ENCODE peak calls at places on chromosome 20, in eight cellular contexts. One of them, this sample, is unnamed.
A peak's percentile ranks its signal among the peaks of the same experiment; 100 is the strongest.

GRCh38 chr20:13877789-13878188 is 93.0 kb downstream of the NDUFAF5 start:
- DNase-seq in effector memory CD4-positive, alpha-beta T cell: no peak
- DNase-seq in cardiac fibroblast: no peak
- DNase-seq in stomach: no peak
- DNase-seq in psoas muscle: no peak
- DNase-seq in NCI-H1417 treated with DMSO at 0.1 percent for 48 hours: peak; percentile 52
- DNase-seq in central memory CD4-positive, alpha-beta T cell: no peak
- DNase-seq in A172: no peak
- DNase-seq in this sample: no peak

GRCh38 chr20:34995192-34995591 is 39.5 kb downstream of the MYH7B start:
- DNase-seq in psoas muscle: no peak
- DNase-seq in stomach: no peak
- DNase-seq in cardiac fibroblast: no peak
- DNase-seq in central memory CD4-positive, alpha-beta T cell: no peak
- DNase-seq in NCI-H1417 treated with DMSO at 0.1 percent for 48 hours: no peak
- DNase-seq in effector memory CD4-positive, alpha-beta T cell: no peak
- DNase-seq in A172: no peak
- DNase-seq in this sample: no peak

GRCh38 chr20:34923414-34923813 is 32.2 kb downstream of the GSS start:
- DNase-seq in A172: no peak
- DNase-seq in psoas muscle: no peak
- DNase-seq in cardiac fibroblast: no peak
- DNase-seq in stomach: no peak
- DNase-seq in central memory CD4-positive, alpha-beta T cell: no peak
- DNase-seq in effector memory CD4-positive, alpha-beta T cell: no peak
- DNase-seq in NCI-H1417 treated with DMSO at 0.1 percent for 48 hours: no peak
- DNase-seq in this sample: no peak

GRCh38 chr20:10986586-10986985 is 312.8 kb upstream of the JAG1 start:
- DNase-seq in stomach: no peak
- DNase-seq in A172: no peak
- DNase-seq in effector memory CD4-positive, alpha-beta T cell: no peak
- DNase-seq in central memory CD4-positive, alpha-beta T cell: no peak
- DNase-seq in psoas muscle: no peak
- DNase-seq in cardiac fibroblast: peak; percentile 49
- DNase-seq in NCI-H1417 treated with DMSO at 0.1 percent for 48 hours: no peak
- DNase-seq in this sample: no peak

GRCh38 chr20:21609221-21609620 is 95.4 kb upstream of the NKX2-2 start:
- DNase-seq in central memory CD4-positive, alpha-beta T cell: no peak
- DNase-seq in effector memory CD4-positive, alpha-beta T cell: no peak
- DNase-seq in A172: peak; percentile 59
- DNase-seq in cardiac fibroblast: no peak
- DNase-seq in stomach: no peak
- DNase-seq in psoas muscle: no peak
- DNase-seq in NCI-H1417 treated with DMSO at 0.1 percent for 48 hours: no peak
- DNase-seq in this sample: no peak

GRCh38 chr20:37902504-37903313 is at the start of gene VSTM2L:
- DNase-seq in effector memory CD4-positive, alpha-beta T cell: no peak
- DNase-seq in central memory CD4-positive, alpha-beta T cell: no peak
- DNase-seq in stomach: peak; percentile 34
- DNase-seq in A172: peak; percentile 18
- DNase-seq in NCI-H1417 treated with DMSO at 0.1 percent for 48 hours: no peak
- DNase-seq in psoas muscle: no peak
- DNase-seq in cardiac fibroblast: peak; percentile 74
- DNase-seq in this sample: no peak

GRCh38 chr20:2585811-2586210 is 49.4 kb downstream of the TMC2 start:
- DNase-seq in central memory CD4-positive, alpha-beta T cell: no peak
- DNase-seq in psoas muscle: no peak
- DNase-seq in stomach: no peak
- DNase-seq in cardiac fibroblast: peak; percentile 28
- DNase-seq in NCI-H1417 treated with DMSO at 0.1 percent for 48 hours: no peak
- DNase-seq in A172: peak; percentile 71
- DNase-seq in effector memory CD4-positive, alpha-beta T cell: no peak
- DNase-seq in this sample: no peak

GRCh38 chr20:1308702-1309095 is 20.2 kb downstream of the SDCBP2 start:
- DNase-seq in cardiac fibroblast: no peak
- DNase-seq in psoas muscle: no peak
- DNase-seq in effector memory CD4-positive, alpha-beta T cell: no peak
- DNase-seq in A172: no peak
- DNase-seq in central memory CD4-positive, alpha-beta T cell: no peak
- DNase-seq in NCI-H1417 treated with DMSO at 0.1 percent for 48 hours: no peak
- DNase-seq in stomach: no peak
- DNase-seq in this sample: no peak

GRCh38 chr20:9736373-9736772 is 102.5 kb downstream of the PAK5 start:
- DNase-seq in psoas muscle: no peak
- DNase-seq in stomach: no peak
- DNase-seq in NCI-H1417 treated with DMSO at 0.1 percent for 48 hours: no peak
- DNase-seq in A172: no peak
- DNase-seq in central memory CD4-positive, alpha-beta T cell: no peak
- DNase-seq in effector memory CD4-positive, alpha-beta T cell: no peak
- DNase-seq in cardiac fibroblast: no peak
- DNase-seq in this sample: no peak

GRCh38 chr20:25676164-25676809 is 20.4 kb downstream of the ZNF337 start:
- DNase-seq in NCI-H1417 treated with DMSO at 0.1 percent for 48 hours: no peak
- DNase-seq in A172: no peak
- DNase-seq in cardiac fibroblast: peak; percentile 57
- DNase-seq in stomach: no peak
- DNase-seq in psoas muscle: no peak
- DNase-seq in central memory CD4-positive, alpha-beta T cell: no peak
- DNase-seq in effector memory CD4-positive, alpha-beta T cell: no peak
- DNase-seq in this sample: no peak

GRCh38 chr20:93641-94040 is 6.2 kb downstream of the DEFB125 start:
- DNase-seq in cardiac fibroblast: no peak
- DNase-seq in psoas muscle: no peak
- DNase-seq in effector memory CD4-positive, alpha-beta T cell: no peak
- DNase-seq in NCI-H1417 treated with DMSO at 0.1 percent for 48 hours: no peak
- DNase-seq in stomach: no peak
- DNase-seq in A172: no peak
- DNase-seq in central memory CD4-positive, alpha-beta T cell: no peak
- DNase-seq in this sample: no peak

GRCh38 chr20:41095110-41095969 is 42.0 kb upstream of the PLCG1 start:
- DNase-seq in NCI-H1417 treated with DMSO at 0.1 percent for 48 hours: peak; percentile 31
- DNase-seq in effector memory CD4-positive, alpha-beta T cell: peak; percentile 11
- DNase-seq in central memory CD4-positive, alpha-beta T cell: peak; percentile 50
- DNase-seq in psoas muscle: peak; percentile 52
- DNase-seq in cardiac fibroblast: peak; percentile 77
- DNase-seq in A172: peak; percentile 58
- DNase-seq in stomach: peak; percentile 62
- DNase-seq in this sample: no peak

GRCh38 chr20:50625986-50626677 is 65.2 kb downstream of the RIPOR3 start:
- DNase-seq in effector memory CD4-positive, alpha-beta T cell: no peak
- DNase-seq in cardiac fibroblast: peak; percentile 76
- DNase-seq in NCI-H1417 treated with DMSO at 0.1 percent for 48 hours: no peak
- DNase-seq in psoas muscle: peak; percentile 71
- DNase-seq in central memory CD4-positive, alpha-beta T cell: no peak
- DNase-seq in A172: peak; percentile 52
- DNase-seq in stomach: peak; percentile 51
- DNase-seq in this sample: no peak

GRCh38 chr20:47551841-47552240 is 50.2 kb downstream of the NCOA3 start:
- DNase-seq in effector memory CD4-positive, alpha-beta T cell: no peak
- DNase-seq in psoas muscle: no peak
- DNase-seq in NCI-H1417 treated with DMSO at 0.1 percent for 48 hours: peak; percentile 13
- DNase-seq in central memory CD4-positive, alpha-beta T cell: no peak
- DNase-seq in A172: no peak
- DNase-seq in cardiac fibroblast: no peak
- DNase-seq in stomach: no peak
- DNase-seq in this sample: no peak

GRCh38 chr20:25018425-25018824 is 25.9 kb upstream of the APMAP start:
- DNase-seq in A172: no peak
- DNase-seq in cardiac fibroblast: no peak
- DNase-seq in stomach: peak; percentile 45
- DNase-seq in psoas muscle: no peak
- DNase-seq in central memory CD4-positive, alpha-beta T cell: no peak
- DNase-seq in NCI-H1417 treated with DMSO at 0.1 percent for 48 hours: no peak
- DNase-seq in effector memory CD4-positive, alpha-beta T cell: no peak
- DNase-seq in this sample: no peak

GRCh38 chr20:53138454-53139291 is 166.5 kb downstream of the TSHZ2 start:
- DNase-seq in A172: no peak
- DNase-seq in cardiac fibroblast: no peak
- DNase-seq in psoas muscle: no peak
- DNase-seq in effector memory CD4-positive, alpha-beta T cell: no peak
- DNase-seq in central memory CD4-positive, alpha-beta T cell: no peak
- DNase-seq in NCI-H1417 treated with DMSO at 0.1 percent for 48 hours: no peak
- DNase-seq in stomach: no peak
- DNase-seq in this sample: no peak

GRCh38 chr20:53734006-53734688 is 140.5 kb upstream of the ZNF217 start:
- DNase-seq in cardiac fibroblast: no peak
- DNase-seq in psoas muscle: no peak
- DNase-seq in effector memory CD4-positive, alpha-beta T cell: no peak
- DNase-seq in stomach: no peak
- DNase-seq in central memory CD4-positive, alpha-beta T cell: no peak
- DNase-seq in NCI-H1417 treated with DMSO at 0.1 percent for 48 hours: no peak
- DNase-seq in A172: no peak
- DNase-seq in this sample: no peak

GRCh38 chr20:40892642-40893041 is 136.0 kb upstream of the TOP1 start:
- DNase-seq in A172: no peak
- DNase-seq in central memory CD4-positive, alpha-beta T cell: no peak
- DNase-seq in stomach: no peak
- DNase-seq in cardiac fibroblast: no peak
- DNase-seq in NCI-H1417 treated with DMSO at 0.1 percent for 48 hours: no peak
- DNase-seq in psoas muscle: no peak
- DNase-seq in effector memory CD4-positive, alpha-beta T cell: no peak
- DNase-seq in this sample: no peak

GRCh38 chr20:39893013-39893685 is 795.9 kb downstream of the MAFB start:
- DNase-seq in effector memory CD4-positive, alpha-beta T cell: no peak
- DNase-seq in A172: peak; percentile 8
- DNase-seq in cardiac fibroblast: no peak
- DNase-seq in central memory CD4-positive, alpha-beta T cell: no peak
- DNase-seq in stomach: no peak
- DNase-seq in psoas muscle: no peak
- DNase-seq in NCI-H1417 treated with DMSO at 0.1 percent for 48 hours: no peak
- DNase-seq in this sample: no peak

GRCh38 chr20:51749674-51750036 is 18.5 kb downstream of the ATP9A start:
- DNase-seq in stomach: no peak
- DNase-seq in central memory CD4-positive, alpha-beta T cell: no peak
- DNase-seq in effector memory CD4-positive, alpha-beta T cell: no peak
- DNase-seq in psoas muscle: no peak
- DNase-seq in A172: peak; percentile 80
- DNase-seq in NCI-H1417 treated with DMSO at 0.1 percent for 48 hours: no peak
- DNase-seq in cardiac fibroblast: peak; percentile 44
- DNase-seq in this sample: no peak

GRCh38 chr20:58014628-58015315 is 213.7 kb downstream of the ANKRD60 start:
- DNase-seq in cardiac fibroblast: no peak
- DNase-seq in effector memory CD4-positive, alpha-beta T cell: no peak
- DNase-seq in central memory CD4-positive, alpha-beta T cell: peak; percentile 44
- DNase-seq in stomach: no peak
- DNase-seq in psoas muscle: no peak
- DNase-seq in A172: peak; percentile 80
- DNase-seq in NCI-H1417 treated with DMSO at 0.1 percent for 48 hours: no peak
- DNase-seq in this sample: no peak

GRCh38 chr20:16308754-16309153 is 264.5 kb downstream of the KIF16B start:
- DNase-seq in NCI-H1417 treated with DMSO at 0.1 percent for 48 hours: no peak
- DNase-seq in A172: no peak
- DNase-seq in stomach: no peak
- DNase-seq in effector memory CD4-positive, alpha-beta T cell: no peak
- DNase-seq in central memory CD4-positive, alpha-beta T cell: no peak
- DNase-seq in cardiac fibroblast: no peak
- DNase-seq in psoas muscle: no peak
- DNase-seq in this sample: no peak

GRCh38 chr20:32450484-32451061 is 92.4 kb downstream of the ASXL1 start:
- DNase-seq in NCI-H1417 treated with DMSO at 0.1 percent for 48 hours: no peak
- DNase-seq in effector memory CD4-positive, alpha-beta T cell: no peak
- DNase-seq in stomach: no peak
- DNase-seq in A172: no peak
- DNase-seq in psoas muscle: no peak
- DNase-seq in central memory CD4-positive, alpha-beta T cell: no peak
- DNase-seq in cardiac fibroblast: no peak
- DNase-seq in this sample: no peak

GRCh38 chr20:23152308-23152892 is 66.3 kb upstream of the CD93 start:
- DNase-seq in A172: peak; percentile 74
- DNase-seq in stomach: peak; percentile 49
- DNase-seq in NCI-H1417 treated with DMSO at 0.1 percent for 48 hours: no peak
- DNase-seq in effector memory CD4-positive, alpha-beta T cell: no peak
- DNase-seq in central memory CD4-positive, alpha-beta T cell: no peak
- DNase-seq in cardiac fibroblast: peak; percentile 86
- DNase-seq in psoas muscle: peak; percentile 87
- DNase-seq in this sample: peak; percentile 63

GRCh38 chr20:32737371-32738223 is 5.7 kb downstream of the COMMD7 start:
- DNase-seq in cardiac fibroblast: peak; percentile 67
- DNase-seq in NCI-H1417 treated with DMSO at 0.1 percent for 48 hours: no peak
- DNase-seq in A172: peak; percentile 69
- DNase-seq in psoas muscle: no peak
- DNase-seq in central memory CD4-positive, alpha-beta T cell: peak; percentile 74
- DNase-seq in stomach: no peak
- DNase-seq in effector memory CD4-positive, alpha-beta T cell: no peak
- DNase-seq in this sample: peak; percentile 23

GRCh38 chr20:58518387-58518786 is 3.2 kb upstream of the APCDD1L start:
- DNase-seq in A172: no peak
- DNase-seq in central memory CD4-positive, alpha-beta T cell: no peak
- DNase-seq in effector memory CD4-positive, alpha-beta T cell: no peak
- DNase-seq in stomach: no peak
- DNase-seq in NCI-H1417 treated with DMSO at 0.1 percent for 48 hours: no peak
- DNase-seq in psoas muscle: no peak
- DNase-seq in cardiac fibroblast: no peak
- DNase-seq in this sample: no peak

This sample was measured in glomerular endothelial cell.